ENCODE peak calls at places on chromosome 20, in six cellular contexts. One of them, this sample, is unnamed.
A peak's percentile ranks its signal among the peaks of the same experiment; 100 is the strongest.

GRCh38 chr20:50715694-50716093 is 15.7 kb upstream of the PARD6B start:
- DNase-seq in colonic mucosa: no peak
- DNase-seq in ovary: no peak
- DNase-seq in MM.1S: no peak
- DNase-seq in bronchial epithelial cell: peak; percentile 88
- DNase-seq in CD4-positive, alpha-beta memory T cell: no peak
- DNase-seq in this sample: no peak

GRCh38 chr20:5885866-5886265 is 64.5 kb downstream of the TRMT6 start:
- DNase-seq in bronchial epithelial cell: no peak
- DNase-seq in MM.1S: no peak
- DNase-seq in CD4-positive, alpha-beta memory T cell: no peak
- DNase-seq in ovary: no peak
- DNase-seq in colonic mucosa: no peak
- DNase-seq in this sample: no peak

GRCh38 chr20:13342469-13343242 is 121.6 kb downstream of the ISM1 start:
- DNase-seq in colonic mucosa: no peak
- DNase-seq in ovary: no peak
- DNase-seq in bronchial epithelial cell: no peak
- DNase-seq in MM.1S: no peak
- DNase-seq in CD4-positive, alpha-beta memory T cell: no peak
- DNase-seq in this sample: no peak

GRCh38 chr20:22207280-22207679 is 377.1 kb downstream of the FOXA2 start:
- DNase-seq in colonic mucosa: no peak
- DNase-seq in CD4-positive, alpha-beta memory T cell: no peak
- DNase-seq in ovary: no peak
- DNase-seq in bronchial epithelial cell: no peak
- DNase-seq in MM.1S: no peak
- DNase-seq in this sample: no peak

GRCh38 chr20:23019403-23019802 is 15.7 kb upstream of the SSTR4 start:
- DNase-seq in MM.1S: no peak
- DNase-seq in bronchial epithelial cell: no peak
- DNase-seq in ovary: no peak
- DNase-seq in CD4-positive, alpha-beta memory T cell: no peak
- DNase-seq in colonic mucosa: no peak
- DNase-seq in this sample: no peak

GRCh38 chr20:23235173-23236027 is 115.2 kb upstream of the NXT1 start:
- DNase-seq in colonic mucosa: peak; percentile 61
- DNase-seq in MM.1S: peak; percentile 13
- DNase-seq in CD4-positive, alpha-beta memory T cell: peak; percentile 14
- DNase-seq in ovary: peak; percentile 77
- DNase-seq in bronchial epithelial cell: peak; percentile 47
- DNase-seq in this sample: peak; percentile 38

GRCh38 chr20:21380711-21381110 is 16.6 kb downstream of the NKX2-4 start:
- DNase-seq in ovary: no peak
- DNase-seq in MM.1S: no peak
- DNase-seq in CD4-positive, alpha-beta memory T cell: no peak
- DNase-seq in colonic mucosa: no peak
- DNase-seq in bronchial epithelial cell: no peak
- DNase-seq in this sample: no peak

GRCh38 chr20:14925286-14925685 is 587.9 kb upstream of the FLRT3 start:
- DNase-seq in colonic mucosa: no peak
- DNase-seq in CD4-positive, alpha-beta memory T cell: no peak
- DNase-seq in MM.1S: no peak
- DNase-seq in bronchial epithelial cell: peak; percentile 65
- DNase-seq in ovary: no peak
- DNase-seq in this sample: no peak

GRCh38 chr20:50153153-50153499 is 397 bp downstream of the PEDS1 start:
- DNase-seq in MM.1S: no peak
- DNase-seq in CD4-positive, alpha-beta memory T cell: no peak
- DNase-seq in ovary: no peak
- DNase-seq in bronchial epithelial cell: no peak
- DNase-seq in colonic mucosa: peak; percentile 46
- DNase-seq in this sample: no peak

GRCh38 chr20:23129256-23129655 is 43.1 kb upstream of the CD93 start:
- DNase-seq in ovary: no peak
- DNase-seq in CD4-positive, alpha-beta memory T cell: no peak
- DNase-seq in bronchial epithelial cell: no peak
- DNase-seq in MM.1S: no peak
- DNase-seq in colonic mucosa: no peak
- DNase-seq in this sample: no peak

GRCh38 chr20:48673485-48673884 is 154.3 kb downstream of the PREX1 start:
- DNase-seq in colonic mucosa: no peak
- DNase-seq in bronchial epithelial cell: no peak
- DNase-seq in ovary: no peak
- DNase-seq in CD4-positive, alpha-beta memory T cell: no peak
- DNase-seq in MM.1S: no peak
- DNase-seq in this sample: no peak

GRCh38 chr20:36109251-36109947 is 45.1 kb upstream of the EPB41L1 start:
- DNase-seq in ovary: no peak
- DNase-seq in MM.1S: no peak
- DNase-seq in colonic mucosa: no peak
- DNase-seq in CD4-positive, alpha-beta memory T cell: no peak
- DNase-seq in bronchial epithelial cell: no peak
- DNase-seq in this sample: no peak

GRCh38 chr20:50413088-50413500 is 97.1 kb upstream of the PTPN1 start:
- DNase-seq in bronchial epithelial cell: no peak
- DNase-seq in MM.1S: no peak
- DNase-seq in ovary: no peak
- DNase-seq in colonic mucosa: no peak
- DNase-seq in CD4-positive, alpha-beta memory T cell: no peak
- DNase-seq in this sample: no peak

GRCh38 chr20:49386848-49387605 is 95.4 kb downstream of the KCNB1 start:
- DNase-seq in MM.1S: no peak
- DNase-seq in ovary: no peak
- DNase-seq in bronchial epithelial cell: peak; percentile 53
- DNase-seq in colonic mucosa: no peak
- DNase-seq in CD4-positive, alpha-beta memory T cell: no peak
- DNase-seq in this sample: peak; percentile 71

GRCh38 chr20:12827796-12828406 is 180.9 kb upstream of the SPTLC3 start:
- DNase-seq in CD4-positive, alpha-beta memory T cell: no peak
- DNase-seq in bronchial epithelial cell: no peak
- DNase-seq in colonic mucosa: no peak
- DNase-seq in ovary: no peak
- DNase-seq in MM.1S: no peak
- DNase-seq in this sample: no peak

GRCh38 chr20:38874460-38875169 is 51.6 kb upstream of the FAM83D start:
- DNase-seq in ovary: no peak
- DNase-seq in colonic mucosa: peak; percentile 38
- DNase-seq in bronchial epithelial cell: no peak
- DNase-seq in CD4-positive, alpha-beta memory T cell: peak; percentile 46
- DNase-seq in MM.1S: peak; percentile 76
- DNase-seq in this sample: no peak

GRCh38 chr20:25629816-25630499 is 6.1 kb upstream of the NANP start:
- DNase-seq in ovary: no peak
- DNase-seq in CD4-positive, alpha-beta memory T cell: no peak
- DNase-seq in MM.1S: no peak
- DNase-seq in bronchial epithelial cell: no peak
- DNase-seq in colonic mucosa: no peak
- DNase-seq in this sample: no peak

GRCh38 chr20:48298851-48299484 is 513.7 kb upstream of the SULF2 start:
- DNase-seq in bronchial epithelial cell: peak; percentile 88
- DNase-seq in ovary: no peak
- DNase-seq in colonic mucosa: no peak
- DNase-seq in MM.1S: no peak
- DNase-seq in CD4-positive, alpha-beta memory T cell: no peak
- DNase-seq in this sample: peak; percentile 43

GRCh38 chr20:57003012-57003411 is 263.4 kb downstream of the BMP7 start:
- DNase-seq in colonic mucosa: no peak
- DNase-seq in MM.1S: peak; percentile 88
- DNase-seq in bronchial epithelial cell: no peak
- DNase-seq in ovary: no peak
- DNase-seq in CD4-positive, alpha-beta memory T cell: no peak
- DNase-seq in this sample: no peak

GRCh38 chr20:49697071-49697470 is 16.6 kb downstream of the B4GALT5 start:
- DNase-seq in bronchial epithelial cell: no peak
- DNase-seq in colonic mucosa: peak; percentile 68
- DNase-seq in MM.1S: no peak
- DNase-seq in ovary: no peak
- DNase-seq in CD4-positive, alpha-beta memory T cell: no peak
- DNase-seq in this sample: no peak

GRCh38 chr20:10701607-10702006 is 27.8 kb upstream of the JAG1 start:
- DNase-seq in CD4-positive, alpha-beta memory T cell: no peak
- DNase-seq in MM.1S: no peak
- DNase-seq in ovary: no peak
- DNase-seq in colonic mucosa: no peak
- DNase-seq in bronchial epithelial cell: no peak
- DNase-seq in this sample: no peak

GRCh38 chr20:57841297-57841866 is 131.6 kb upstream of the PMEPA1 start:
- DNase-seq in MM.1S: no peak
- DNase-seq in bronchial epithelial cell: no peak
- DNase-seq in CD4-positive, alpha-beta memory T cell: no peak
- DNase-seq in ovary: no peak
- DNase-seq in colonic mucosa: no peak
- DNase-seq in this sample: no peak

GRCh38 chr20:10671221-10671849 is 2.5 kb downstream of the JAG1 start:
- DNase-seq in colonic mucosa: peak; percentile 87
- DNase-seq in MM.1S: peak; percentile 89
- DNase-seq in ovary: peak; percentile 84
- DNase-seq in bronchial epithelial cell: peak; percentile 90
- DNase-seq in CD4-positive, alpha-beta memory T cell: no peak
- DNase-seq in this sample: peak; percentile 86

DNA sequence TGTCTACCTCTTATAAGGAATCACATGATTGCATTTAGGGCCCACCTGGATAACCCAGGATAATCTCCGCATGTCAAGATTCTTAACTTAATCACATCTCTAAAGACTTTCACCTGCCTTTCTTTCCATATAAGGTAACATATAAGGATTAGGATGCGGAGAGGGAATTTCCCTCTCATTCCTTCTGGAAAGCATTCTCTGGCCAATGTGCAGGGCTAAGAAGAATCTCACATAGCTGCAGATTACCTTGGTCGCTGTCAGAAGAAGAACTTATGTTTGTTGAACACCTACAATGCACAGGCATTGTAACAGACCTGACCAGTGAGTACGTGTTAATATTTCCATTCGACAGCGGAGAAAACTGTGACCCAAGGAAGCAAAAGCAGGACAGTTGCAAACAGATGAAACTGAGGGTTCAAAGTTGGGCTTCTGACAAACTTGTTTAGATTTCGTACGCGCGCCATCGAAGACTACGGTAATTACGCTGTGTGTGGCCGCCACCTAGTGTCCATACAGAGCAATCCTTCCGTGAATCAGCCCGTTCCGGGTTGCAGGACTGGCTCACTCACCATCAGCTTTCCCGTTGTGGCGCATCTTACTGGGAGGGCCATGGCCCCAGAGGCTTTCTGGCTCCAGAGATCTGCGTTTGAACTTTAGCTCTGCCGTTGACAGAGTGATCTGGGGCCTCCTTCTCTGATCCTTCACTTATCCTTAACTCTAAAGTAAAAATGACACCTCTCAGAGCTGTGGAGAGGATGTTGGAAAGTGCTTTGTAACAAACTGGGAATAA is 9.5 kb downstream of the C20orf202 start:
- DNase-seq in colonic mucosa: peak; percentile 71
- DNase-seq in ovary: peak; percentile 46
- DNase-seq in MM.1S: peak; percentile 70
- DNase-seq in bronchial epithelial cell: peak; percentile 51
- DNase-seq in CD4-positive, alpha-beta memory T cell: peak; percentile 56
- DNase-seq in this sample: peak; percentile 42
- H3K27me3 ChIP-seq in colonic mucosa: no peaks in the 10 kb centered on the region
- H3K27me3 ChIP-seq in ovary: no peaks in the 10 kb centered on the region
- H3K27me3 ChIP-seq in MM.1S: no peaks in the 10 kb centered on the region
- H3K27me3 ChIP-seq in bronchial epithelial cell: peaks cover 1% of the 10 kb centered on the region
- H3K27me3 ChIP-seq in CD4-positive, alpha-beta memory T cell: no peaks in the 10 kb centered on the region
- H3K27me3 ChIP-seq in this sample: no peaks in the 10 kb centered on the region

GRCh38 chr20:37649017-37649416 is 44.8 kb upstream of the CTNNBL1 start:
- DNase-seq in ovary: no peak
- DNase-seq in CD4-positive, alpha-beta memory T cell: no peak
- DNase-seq in colonic mucosa: no peak
- DNase-seq in MM.1S: no peak
- DNase-seq in bronchial epithelial cell: no peak
- DNase-seq in this sample: no peak
- H3K27me3 ChIP-seq in ovary: no peaks in the 10 kb centered on the region
- H3K27me3 ChIP-seq in CD4-positive, alpha-beta memory T cell: no peaks in the 10 kb centered on the region
- H3K27me3 ChIP-seq in colonic mucosa: no peaks in the 10 kb centered on the region
- H3K27me3 ChIP-seq in MM.1S: no peaks in the 10 kb centered on the region
- H3K27me3 ChIP-seq in bronchial epithelial cell: peaks cover 4% of the 10 kb centered on the region
- H3K27me3 ChIP-seq in this sample: no peaks in the 10 kb centered on the region

DNA sequence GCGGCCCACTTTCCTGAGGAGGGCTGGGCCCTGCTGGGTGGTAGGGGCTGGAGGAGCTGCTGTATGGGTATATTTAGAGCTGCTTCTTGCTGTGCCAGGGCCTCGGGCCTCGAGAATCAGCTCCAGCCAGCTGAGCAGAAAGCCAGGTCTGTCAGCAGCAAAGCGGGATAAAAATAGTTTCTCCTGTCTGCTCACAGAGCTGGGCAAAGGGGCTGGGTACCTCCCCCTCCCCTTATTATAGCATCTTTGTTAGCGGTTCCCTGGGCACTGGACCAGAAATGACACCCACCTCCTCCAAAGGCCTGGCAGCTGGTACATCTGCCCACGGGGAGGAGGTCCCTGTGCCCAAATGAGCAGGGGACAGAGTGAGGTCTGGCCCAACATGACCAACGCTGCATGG is 6.0 kb downstream of the SCRT2 start:
- DNase-seq in colonic mucosa: no peak
- DNase-seq in ovary: no peak
- DNase-seq in bronchial epithelial cell: no peak
- DNase-seq in CD4-positive, alpha-beta memory T cell: no peak
- DNase-seq in MM.1S: no peak
- DNase-seq in this sample: no peak
- H3K27me3 ChIP-seq in colonic mucosa: peaks cover 27% of the 10 kb centered on the region
- H3K27me3 ChIP-seq in ovary: no peaks in the 10 kb centered on the region
- H3K27me3 ChIP-seq in bronchial epithelial cell: peaks cover 35% of the 10 kb centered on the region
- H3K27me3 ChIP-seq in CD4-positive, alpha-beta memory T cell: peaks cover 15% of the 10 kb centered on the region
- H3K27me3 ChIP-seq in MM.1S: peaks cover 24% of the 10 kb centered on the region
- H3K27me3 ChIP-seq in this sample: peaks cover 15% of the 10 kb centered on the region

GRCh38 chr20:63467294-63468083 is 5.0 kb downstream of the KCNQ2 start:
- DNase-seq in bronchial epithelial cell: no peak
- DNase-seq in CD4-positive, alpha-beta memory T cell: no peak
- DNase-seq in MM.1S: no peak
- DNase-seq in ovary: no peak
- DNase-seq in colonic mucosa: no peak
- DNase-seq in this sample: no peak

GRCh38 chr20:63468421-63468820 is 4.0 kb downstream of the KCNQ2 start:
- DNase-seq in MM.1S: no peak
- DNase-seq in CD4-positive, alpha-beta memory T cell: no peak
- DNase-seq in colonic mucosa: no peak
- DNase-seq in ovary: no peak
- DNase-seq in bronchial epithelial cell: no peak
- DNase-seq in this sample: no peak

GRCh38 chr20:63465380-63466249 is 6.8 kb downstream of the KCNQ2 start:
- DNase-seq in MM.1S: no peak
- DNase-seq in colonic mucosa: no peak
- DNase-seq in CD4-positive, alpha-beta memory T cell: no peak
- DNase-seq in ovary: no peak
- DNase-seq in bronchial epithelial cell: no peak
- DNase-seq in this sample: no peak

GRCh38 chr20:63466250-63466825 is 6.1 kb downstream of the KCNQ2 start:
- DNase-seq in colonic mucosa: no peak
- DNase-seq in CD4-positive, alpha-beta memory T cell: no peak
- DNase-seq in bronchial epithelial cell: no peak
- DNase-seq in MM.1S: no peak
- DNase-seq in ovary: no peak
- DNase-seq in this sample: no peak

DNA sequence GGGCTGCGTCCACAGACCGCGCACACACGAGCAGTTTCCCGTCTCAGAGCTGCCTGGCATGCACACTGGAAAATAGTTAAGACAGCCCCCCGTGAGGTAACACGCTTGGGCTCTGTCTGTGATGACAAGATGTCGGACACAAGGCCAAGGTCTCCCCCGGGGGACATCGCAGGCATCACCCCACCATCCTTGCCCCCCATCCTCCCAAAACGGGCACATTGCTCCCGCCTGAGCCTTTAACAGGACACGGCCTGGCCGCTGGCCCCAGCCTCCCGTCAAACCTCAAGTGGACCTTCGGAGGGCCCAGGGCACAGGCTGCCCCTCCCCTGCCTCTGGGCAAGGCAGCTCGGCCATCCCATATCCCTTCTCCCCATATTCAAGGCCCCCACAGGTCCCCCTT is 5.6 kb downstream of the KCNQ2 start:
- DNase-seq in MM.1S: no peak
- DNase-seq in bronchial epithelial cell: no peak
- DNase-seq in colonic mucosa: no peak
- DNase-seq in CD4-positive, alpha-beta memory T cell: no peak
- DNase-seq in ovary: no peak
- DNase-seq in this sample: no peak
- H3K27me3 ChIP-seq in MM.1S: peaks cover 96% of the 10 kb centered on the region
- H3K27me3 ChIP-seq in bronchial epithelial cell: peaks cover 8% of the 10 kb centered on the region
- H3K27me3 ChIP-seq in colonic mucosa: peaks cover 13% of the 10 kb centered on the region
- H3K27me3 ChIP-seq in CD4-positive, alpha-beta memory T cell: peaks cover 4% of the 10 kb centered on the region
- H3K27me3 ChIP-seq in ovary: no peaks in the 10 kb centered on the region
- H3K27me3 ChIP-seq in this sample: peaks cover 3% of the 10 kb centered on the region